ENCODE peak calls at places on chromosomes 2 and 18, in ten cellular contexts. B is BE2C, S is right lobe of liver, P is A549, R is nephron progenitor cell, Y is type B pancreatic cell, M is colonic mucosa, E is fibroblast of mammary gland, Z is fibroblast of pulmonary artery, O is AG04449. W is an unnamed sample.

GRCh38 chr2:232327089-232328037 is 51.2 kb upstream of the ALPP start:
- DNase-seq in B (peak), S (peak), P (peak), R (peak), Y (peak), M (peak), E (peak), Z (peak), O (no peak), W (peak)

GRCh38 chr2:143885461-143885860 is 634.5 kb downstream of the ZEB2 start:
- DNase-seq in B (no peak), S (no peak), P (no peak), R (no peak), Y (no peak), M (no peak), E (peak), Z (no peak), O (no peak), W (no peak)

GRCh38 chr2:197500503-197501179 is 462 bp downstream of the HSPE1 start:
- DNase-seq in B (no peak), S (no peak), P (no peak), R (no peak), Y (no peak), M (no peak), E (peak), Z (peak), O (no peak), W (no peak)

GRCh38 chr2:219987830-219988229 is 360.4 kb downstream of the SLC4A3 start:
- DNase-seq in B (no peak), S (no peak), P (peak), R (no peak), Y (no peak), M (no peak), E (peak), Z (peak), O (no peak), W (no peak)

GRCh38 chr2:226902041-226902972 is 66.5 kb downstream of the RHBDD1 start:
- DNase-seq in B (no peak), S (no peak), P (no peak), R (no peak), Y (no peak), M (no peak), E (peak), Z (peak), O (no peak), W (no peak)

GRCh38 chr2:9261231-9261883 is 54.7 kb downstream of the ASAP2 start:
- DNase-seq in B (no peak), S (no peak), P (no peak), R (no peak), Y (no peak), M (no peak), E (peak), Z (peak), O (no peak), W (no peak)

GRCh38 chr18:31679133-31679731 is 5.1 kb downstream of the B4GALT6 start:
- DNase-seq in B (no peak), S (no peak), P (peak), R (no peak), Y (no peak), M (peak), E (peak), Z (peak), O (no peak), W (no peak)

GRCh38 chr18:63365909-63366269 is 1.1 kb downstream of the KDSR start:
- DNase-seq in B (no peak), S (no peak), P (peak), R (peak), Y (no peak), M (no peak), E (no peak), Z (peak), O (no peak), W (no peak)

GRCh38 chr2:47227532-47228166 is 72.5 kb upstream of the STPG4 start:
- DNase-seq in B (peak), S (no peak), P (no peak), R (no peak), Y (no peak), M (no peak), E (no peak), Z (no peak), O (no peak), W (no peak)

GRCh38 chr2:50514881-50515280 is 517.1 kb downstream of the NRXN1 start:
- DNase-seq in B (no peak), S (no peak), P (no peak), R (peak), Y (no peak), M (no peak), E (no peak), Z (no peak), O (no peak), W (no peak)

GRCh38 chr2:140529706-140530105 is 1601.1 kb downstream of the LRP1B start:
- DNase-seq in B (no peak), S (no peak), P (no peak), R (no peak), Y (no peak), M (no peak), E (peak), Z (no peak), O (no peak), W (no peak)

GRCh38 chr2:190627881-190628412 is 20.9 kb upstream of the NAB1 start:
- DNase-seq in B (peak), S (peak), P (no peak), R (peak), Y (no peak), M (peak), E (no peak), Z (peak), O (no peak), W (no peak)

GRCh38 chr18:68462148-68462547 is 252.8 kb downstream of the TMX3 start:
- DNase-seq in B (no peak), S (no peak), P (no peak), R (no peak), Y (no peak), M (no peak), E (no peak), Z (no peak), O (no peak), W (no peak)

GRCh38 chr18:8097942-8098341 is 511.3 kb upstream of the RAB12 start:
- DNase-seq in B (no peak), S (no peak), P (no peak), R (no peak), Y (no peak), M (no peak), E (no peak), Z (no peak), O (no peak), W (no peak)

GRCh38 chr2:105576440-105577241 is 168.1 kb upstream of the NCK2 start:
- DNase-seq in B (no peak), S (no peak), P (peak), R (no peak), Y (no peak), M (no peak), E (peak), Z (peak), O (peak), W (no peak)

GRCh38 chr2:71829008-71829407 is 318.7 kb downstream of the CYP26B1 start:
- DNase-seq in B (no peak), S (no peak), P (no peak), R (no peak), Y (no peak), M (no peak), E (no peak), Z (no peak), O (peak), W (no peak)

GRCh38 chr2:206435738-206436137 is 7.6 kb upstream of the ADAM23 start:
- DNase-seq in B (no peak), S (no peak), P (no peak), R (no peak), Y (no peak), M (no peak), E (peak), Z (peak), O (no peak), W (no peak)

GRCh38 chr2:121239969-121240368 is 45.0 kb downstream of the TFCP2L1 start:
- DNase-seq in B (no peak), S (no peak), P (no peak), R (no peak), Y (no peak), M (no peak), E (no peak), Z (no peak), O (no peak), W (no peak)

GRCh38 chr2:239819974-239820555 is 205.1 kb downstream of the NDUFA10 start:
- DNase-seq in B (no peak), S (no peak), P (no peak), R (no peak), Y (peak), M (peak), E (peak), Z (no peak), O (no peak), W (no peak)

GRCh38 chr18:76554788-76555187 is 59.7 kb upstream of the ZNF516 start:
- DNase-seq in B (no peak), S (no peak), P (no peak), R (no peak), Y (no peak), M (no peak), E (no peak), Z (no peak), O (no peak), W (no peak)

GRCh38 chr2:236572482-236572881 is 2.9 kb downstream of the ACKR3 start:
- DNase-seq in B (no peak), S (no peak), P (no peak), R (peak), Y (no peak), M (peak), E (no peak), Z (no peak), O (no peak), W (no peak)

GRCh38 chr2:33131820-33132219 is 185.1 kb downstream of the LTBP1 start:
- DNase-seq in B (no peak), S (no peak), P (no peak), R (no peak), Y (no peak), M (no peak), E (peak), Z (no peak), O (no peak), W (no peak)

GRCh38 chr2:218218409-218219185 is 1.6 kb downstream of the ARPC2 start:
- DNase-seq in B (no peak), S (no peak), P (no peak), R (no peak), Y (no peak), M (no peak), E (no peak), Z (no peak), O (no peak), W (no peak)

GRCh38 chr2:205386109-205386508 is 296.2 kb upstream of the NRP2 start:
- DNase-seq in B (peak), S (no peak), P (no peak), R (no peak), Y (no peak), M (no peak), E (peak), Z (peak), O (no peak), W (no peak)

GRCh38 chr2:25822190-25823117 is 55.8 kb downstream of the ASXL2 start:
- DNase-seq in B (peak), S (peak), P (no peak), R (no peak), Y (no peak), M (peak), E (peak), Z (peak), O (no peak), W (peak)

GRCh38 chr2:10911291-10912075 is at the start of gene KCNF1:
- DNase-seq in B (peak), S (no peak), P (peak), R (peak), Y (no peak), M (peak), E (peak), Z (peak), O (no peak), W (no peak)

GRCh38 chr2:188369365-188369764 is 77.7 kb downstream of the GULP1 start:
- DNase-seq in B (peak), S (no peak), P (peak), R (peak), Y (no peak), M (peak), E (peak), Z (peak), O (no peak), W (no peak)

GRCh38 chr18:48715651-48716354 is 177.0 kb downstream of the CTIF start:
- DNase-seq in B (no peak), S (peak), P (no peak), R (no peak), Y (no peak), M (peak), E (no peak), Z (no peak), O (no peak), W (no peak)

GRCh38 chr2:134218928-134219707 is 34.8 kb upstream of the MGAT5 start:
- DNase-seq in B (no peak), S (peak), P (no peak), R (no peak), Y (no peak), M (peak), E (no peak), Z (no peak), O (no peak), W (peak)

GRCh38 chr2:8631465-8632005 is 50.3 kb upstream of the ID2 start:
- DNase-seq in B (no peak), S (no peak), P (no peak), R (no peak), Y (no peak), M (no peak), E (no peak), Z (no peak), O (no peak), W (no peak)

GRCh38 chr2:140316345-140316744 is 1536.2 kb upstream of the NXPH2 start:
- DNase-seq in B (no peak), S (no peak), P (no peak), R (no peak), Y (no peak), M (no peak), E (no peak), Z (no peak), O (no peak), W (no peak)

GRCh38 chr18:25898965-25899364 is 191.4 kb downstream of the SS18 start:
- DNase-seq in B (peak), S (no peak), P (no peak), R (no peak), Y (no peak), M (no peak), E (no peak), Z (no peak), O (no peak), W (no peak)

GRCh38 chr2:222038086-222038802 is 260.6 kb downstream of the PAX3 start:
- DNase-seq in B (no peak), S (no peak), P (no peak), R (no peak), Y (no peak), M (no peak), E (peak), Z (peak), O (no peak), W (no peak)
- TF ChIP-seq CTCF in B (peak), S (no peak), P (peak), R (peak), Y (peak), M (no peak), E (peak), Z (peak), O (peak), W (no peak)

DNA sequence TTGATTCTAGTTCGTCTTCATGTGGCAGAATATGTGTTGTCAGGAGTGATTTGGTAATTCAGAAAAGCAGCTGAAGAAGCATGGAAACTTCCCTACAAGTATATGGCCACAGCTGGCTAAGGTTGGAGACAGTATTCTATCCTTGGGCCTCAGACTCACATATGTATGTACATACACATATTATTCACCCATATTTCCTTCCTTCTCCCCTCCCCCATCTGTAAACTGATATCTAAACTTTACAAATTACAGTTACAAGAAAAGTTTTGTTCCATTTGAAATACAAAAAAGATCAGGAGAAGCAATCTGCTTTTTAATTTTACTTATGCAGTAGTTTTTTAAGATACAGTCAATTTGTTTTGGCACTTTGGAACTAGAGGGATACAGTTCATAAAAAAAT is 3.1 kb downstream of the SP3 start:
- DNase-seq in B (no peak), S (no peak), P (no peak), R (no peak), Y (no peak), M (no peak), E (no peak), Z (peak), O (no peak), W (no peak)
- TF ChIP-seq CTCF in B (no peak), S (no peak), P (no peak), R (no peak), Y (no peak), M (no peak), E (no peak), Z (no peak), O (no peak), W (no peak)

DNA sequence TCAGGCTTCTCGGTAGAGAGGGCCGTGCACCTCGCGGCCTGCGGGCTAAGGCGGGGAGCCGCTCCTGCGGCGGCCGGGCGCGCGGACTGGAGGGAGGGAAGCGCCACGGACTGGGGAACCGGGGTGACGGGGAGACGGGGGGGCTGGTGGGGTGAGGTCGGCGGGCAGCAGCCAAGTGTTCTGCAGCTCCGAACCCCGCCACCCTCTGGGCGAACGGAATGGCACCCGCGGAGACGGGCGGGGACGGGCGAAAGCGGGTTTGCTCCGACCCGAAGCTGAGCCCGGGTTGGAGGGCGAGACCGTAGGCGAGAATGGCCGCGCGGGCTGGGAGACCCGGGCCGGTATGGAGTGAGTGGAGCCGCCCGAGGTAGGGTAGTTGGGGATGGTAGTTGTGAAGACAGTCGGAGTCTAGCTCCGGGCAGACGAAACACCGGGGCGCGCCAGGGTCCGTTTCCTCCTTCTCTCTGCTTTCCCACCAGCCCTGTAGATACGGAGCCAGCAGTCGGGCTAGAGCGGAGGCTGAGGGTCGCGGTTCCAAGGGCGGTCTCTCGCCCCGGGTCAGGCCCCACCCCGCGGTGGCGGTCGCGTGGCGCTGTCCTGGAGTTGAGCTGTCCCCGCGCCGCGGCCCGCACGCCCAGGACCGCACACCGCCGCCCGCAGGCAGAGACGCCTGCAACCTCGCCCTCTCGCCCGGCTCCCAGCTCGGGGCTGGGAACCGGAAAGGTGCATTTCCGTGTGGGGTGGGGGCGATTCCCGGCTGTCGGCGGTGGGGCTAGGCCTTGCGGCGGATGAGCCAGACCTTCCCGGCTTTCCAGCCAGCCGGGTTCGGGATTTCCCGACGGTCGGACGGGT is 160.3 kb upstream of the SIX2 start:
- DNase-seq in B (peak), S (peak), P (peak), R (peak), Y (no peak), M (no peak), E (peak), Z (peak), O (no peak), W (no peak)
- TF ChIP-seq CTCF in B (no peak), S (no peak), P (peak), R (no peak), Y (peak), M (no peak), E (no peak), Z (no peak), O (no peak), W (no peak)

DNA sequence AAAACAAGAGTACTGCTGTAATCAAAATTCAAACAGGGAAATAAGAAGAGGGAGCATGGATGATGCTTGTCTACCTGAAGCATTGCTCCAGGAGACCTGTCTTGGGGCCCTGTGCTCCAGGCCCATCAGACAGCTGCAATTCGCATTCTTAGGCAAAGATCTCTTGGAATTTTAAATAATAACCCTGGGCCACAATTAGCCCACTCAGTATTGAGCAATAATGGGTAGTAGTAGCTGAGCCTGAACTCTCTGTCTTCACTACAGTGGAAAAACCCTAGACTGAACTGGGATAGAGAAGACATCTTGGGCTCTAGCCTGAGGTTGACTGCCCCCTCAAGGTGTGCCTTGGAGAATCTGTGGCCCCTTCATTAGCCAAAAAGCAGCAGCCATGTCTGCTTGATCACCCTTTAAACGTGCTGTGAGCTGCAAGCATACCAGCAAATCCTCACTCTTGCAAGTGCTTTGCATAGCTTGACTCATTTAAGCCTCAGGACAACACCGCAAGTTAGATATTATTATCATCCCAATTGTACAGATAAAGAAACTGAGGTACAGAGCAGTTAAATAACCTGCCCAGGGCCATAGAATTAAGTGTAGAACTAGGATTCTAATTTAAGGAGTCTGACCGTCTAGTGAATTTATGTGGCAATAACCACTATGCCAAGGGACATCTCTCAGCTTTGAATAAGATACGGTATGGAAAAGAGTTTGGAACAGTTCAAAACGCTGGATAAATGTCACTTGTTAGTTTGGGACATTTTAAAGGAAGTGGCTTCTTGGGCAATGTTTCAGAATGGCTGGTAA is 69.0 kb downstream of the DDX1 start:
- DNase-seq in B (no peak), S (no peak), P (no peak), R (no peak), Y (no peak), M (no peak), E (no peak), Z (no peak), O (no peak), W (no peak)
- TF ChIP-seq CTCF in B (no peak), S (no peak), P (no peak), R (no peak), Y (no peak), M (no peak), E (no peak), Z (no peak), O (no peak), W (no peak)

GRCh38 chr2:202072226-202072625 is 829 bp upstream of the KIAA2012 start:
- DNase-seq in B (peak), S (no peak), P (no peak), R (no peak), Y (no peak), M (no peak), E (no peak), Z (no peak), O (no peak), W (no peak)
- TF ChIP-seq CTCF in B (peak), S (no peak), P (no peak), R (peak), Y (peak), M (no peak), E (peak), Z (peak), O (peak), W (no peak)

GRCh38 chr2:125745514-125745913 is 910.4 kb upstream of the GYPC start:
- DNase-seq in B (peak), S (no peak), P (no peak), R (peak), Y (no peak), M (peak), E (peak), Z (peak), O (no peak), W (no peak)
- TF ChIP-seq CTCF in B (peak), S (peak), P (no peak), R (peak), Y (peak), M (no peak), E (no peak), Z (no peak), O (no peak), W (no peak)

GRCh38 chr18:36547544-36547943 is 250.0 kb downstream of the FHOD3 start:
- DNase-seq in B (no peak), S (no peak), P (no peak), R (no peak), Y (no peak), M (no peak), E (no peak), Z (no peak), O (no peak), W (no peak)
- TF ChIP-seq CTCF in B (no peak), S (no peak), P (no peak), R (no peak), Y (no peak), M (no peak), E (no peak), Z (no peak), O (no peak), W (no peak)

GRCh38 chr2:99198103-99198841 is 17.3 kb downstream of the MRPL30 start:
- DNase-seq in B (no peak), S (no peak), P (no peak), R (no peak), Y (no peak), M (no peak), E (no peak), Z (no peak), O (no peak), W (no peak)
- TF ChIP-seq CTCF in B (no peak), S (no peak), P (no peak), R (no peak), Y (no peak), M (no peak), E (no peak), Z (no peak), O (no peak), W (no peak)

W was measured in activated B cell treated with CpG ODN at 0.5 μM for 24 hours.